ENCODE peak calls at places on chromosomes 7 and 10, in five cellular contexts. A is A549, Q is heart left ventricle, F is epithelial cell of esophagus, I is foreskin fibroblast. B is an unnamed sample.

GRCh38 chr10:110337906-110338305 is 33.2 kb upstream of the SMNDC1 start:
- DNase-seq in F (peak), I (peak), Q (no peak), A (no peak), B (no peak)

GRCh38 chr10:13681095-13681494 is 94.3 kb downstream of the PRPF18 start:
- DNase-seq in Q (no peak), A (no peak), I (no peak), F (no peak), B (no peak)

GRCh38 chr7:85052894-85053293 is 134.0 kb downstream of the SEMA3D start:
- DNase-seq in Q (no peak), F (no peak), I (no peak), A (no peak), B (no peak)

GRCh38 chr7:131544021-131544420 is 12.4 kb downstream of the PODXL start:
- DNase-seq in Q (no peak), F (no peak), I (no peak), A (no peak), B (no peak)

GRCh38 chr10:77413231-77413630 is 224.4 kb downstream of the KCNMA1 start:
- DNase-seq in Q (no peak), I (no peak), F (no peak), A (no peak), B (no peak)

GRCh38 chr7:78326189-78326588 is 527.6 kb downstream of the PHTF2 start:
- DNase-seq in Q (no peak), I (peak), F (peak), A (no peak), B (peak)

GRCh38 chr10:22245567-22245966 is 27.8 kb upstream of the EBLN1 start:
- DNase-seq in Q (no peak), I (no peak), F (peak), A (no peak), B (no peak)

GRCh38 chr7:116328161-116328560 is 117.8 kb downstream of the TES start:
- DNase-seq in Q (no peak), I (no peak), A (no peak), F (no peak), B (peak)

GRCh38 chr7:69561256-69561655 is 37.0 kb upstream of the AUTS2 start:
- DNase-seq in Q (no peak), F (no peak), A (no peak), I (no peak), B (no peak)

GRCh38 chr7:45296748-45297147 is 139.2 kb downstream of the RAMP3 start:
- DNase-seq in A (no peak), F (no peak), I (no peak), Q (no peak), B (no peak)

GRCh38 chr10:133049639-133050038 is 38.1 kb upstream of the ADGRA1 start:
- DNase-seq in I (no peak), A (no peak), Q (no peak), F (no peak), B (no peak)

GRCh38 chr10:24869354-24870016 is 82.9 kb downstream of the PRTFDC1 start:
- DNase-seq in I (no peak), A (no peak), F (no peak), Q (no peak), B (no peak)

GRCh38 chr10:75762436-75762802 is 331.0 kb downstream of the LRMDA start:
- DNase-seq in Q (no peak), A (no peak), F (no peak), I (no peak), B (no peak)

GRCh38 chr10:119115921-119116320 is 12.0 kb downstream of the DENND10 start:
- DNase-seq in F (no peak), I (no peak), A (no peak), Q (no peak), B (no peak)

GRCh38 chr10:34260904-34261303 is 554.2 kb downstream of the PARD3 start:
- DNase-seq in Q (no peak), F (no peak), A (no peak), I (no peak), B (no peak)

GRCh38 chr10:34262965-34263364 is 552.1 kb downstream of the PARD3 start:
- DNase-seq in A (no peak), I (no peak), Q (no peak), F (no peak), B (no peak)
- TF ChIP-seq CTCF in A (peak), I (no peak), Q (no peak), F (no peak), B (peak)

GRCh38 chr10:89478085-89478738 is 57.2 kb downstream of the SLC16A12 start:
- DNase-seq in A (no peak), F (peak), Q (no peak), I (no peak), B (no peak)
- TF ChIP-seq CTCF in A (no peak), F (no peak), Q (peak), I (no peak), B (no peak)

GRCh38 chr7:133572087-133572486 is 319.2 kb downstream of the EXOC4 start:
- DNase-seq in Q (no peak), I (no peak), A (no peak), F (peak), B (no peak)
- TF ChIP-seq CTCF in Q (no peak), I (no peak), A (no peak), F (no peak), B (no peak)

GRCh38 chr10:73218466-73219191 is 28.4 kb downstream of the DNAJC9 start:
- DNase-seq in F (peak), I (peak), A (peak), Q (no peak), B (no peak)
- TF ChIP-seq CTCF in F (peak), I (peak), A (peak), Q (peak), B (peak)

GRCh38 chr7:128352636-128353035 is 8.9 kb downstream of the PRRT4 start:
- DNase-seq in F (no peak), Q (no peak), A (no peak), I (no peak), B (no peak)

GRCh38 chr7:128353189-128353588 is 8.3 kb downstream of the PRRT4 start:
- DNase-seq in I (no peak), A (no peak), F (no peak), Q (no peak), B (no peak)

GRCh38 chr7:128350708-128351295 is 7.1 kb upstream of the RBM28 start:
- DNase-seq in I (no peak), F (no peak), Q (no peak), A (no peak), B (no peak)

GRCh38 chr7:128351296-128352123 is 7.8 kb upstream of the RBM28 start:
- DNase-seq in Q (peak), F (no peak), A (no peak), I (no peak), B (no peak)

GRCh38 chr7:128352138-128352537 is 8.4 kb upstream of the RBM28 start:
- DNase-seq in F (peak), I (no peak), Q (peak), A (no peak), B (no peak)
- TF ChIP-seq CTCF in F (peak), I (peak), Q (peak), A (no peak), B (peak)

GRCh38 chr10:15253951-15254807 is 85.7 kb upstream of the NMT2 start:
- DNase-seq in I (no peak), A (no peak), F (no peak), Q (no peak), B (no peak)
- TF ChIP-seq CTCF in I (no peak), A (no peak), F (no peak), Q (no peak), B (no peak)